ENCODE peak calls at places on chromosomes 2 and 18, in six cellular contexts. O is mesendoderm; C is activated CD4-positive, alpha-beta T cell treated with anti-CD3 and anti-CD28 coated beads for 4 hours; Q is stimulated activated CD8-positive, alpha-beta memory T cell treated with anti-CD3 and anti-CD28 coated beads, Interleukin-4, amount 100 ng/mL, for 48 hours; Y is cardiac septum; K is osteoblast. L is an unnamed sample.
A peak's percentile ranks its signal among the peaks of the same experiment; 100 is the strongest.

GRCh38 chr2:234998404-234999211 is 46.8 kb downstream of the SH3BP4 start:
- DNase-seq in O (no peak), K (peak; percentile 86), C (no peak), Q (no peak), Y (no peak), L (no peak)

GRCh38 chr2:43370705-43371104 is 144.3 kb upstream of the ZFP36L2 start:
- DNase-seq in Y (no peak), C (no peak), Q (no peak), K (no peak), O (no peak), L (no peak)

GRCh38 chr2:72995420-72996151 is 75.9 kb downstream of the SFXN5 start:
- DNase-seq in K (no peak), Q (no peak), O (no peak), Y (no peak), C (no peak), L (no peak)

GRCh38 chr2:66501267-66501666 is 66.3 kb downstream of the MEIS1 start:
- DNase-seq in K (no peak), O (no peak), Q (no peak), C (no peak), Y (no peak), L (no peak)

GRCh38 chr2:37196320-37197195 is at the start of gene CEBPZOS:
- DNase-seq in Q (peak; percentile 95), O (peak; percentile 77), C (peak; percentile 91), Y (peak; percentile 95), K (peak; percentile 93), L (peak; percentile 87)

GRCh38 chr2:84276585-84277255 is 182.4 kb downstream of the SUCLG1 start:
- DNase-seq in C (no peak), O (no peak), Y (no peak), Q (no peak), K (no peak), L (no peak)

GRCh38 chr2:23926289-23926749 is 604 bp downstream of the ATAD2B start:
- DNase-seq in K (peak; percentile 30), Q (no peak), C (peak; percentile 32), O (peak; percentile 65), Y (peak; percentile 77), L (peak; percentile 65)

GRCh38 chr2:132621131-132621875 is 48.7 kb downstream of the LYPD1 start:
- DNase-seq in Q (no peak), Y (no peak), C (no peak), K (no peak), O (no peak), L (no peak)

GRCh38 chr2:88880441-88880953 is 189.0 kb downstream of the RPIA start:
- DNase-seq in C (no peak), K (no peak), O (peak; percentile 63), Y (no peak), Q (peak; percentile 39), L (peak; percentile 80)

GRCh38 chr2:165044505-165045303 is 89.4 kb upstream of the SLC38A11 start:
- DNase-seq in Y (no peak), K (no peak), C (no peak), O (peak; percentile 46), Q (no peak), L (no peak)

GRCh38 chr2:174300114-174300513 is 34.6 kb upstream of the SP9 start:
- DNase-seq in K (no peak), Y (no peak), O (peak; percentile 21), Q (no peak), C (no peak), L (no peak)

GRCh38 chr2:241670333-241671110 is 16.1 kb downstream of the DTYMK start:
- DNase-seq in Y (no peak), K (peak; percentile 84), Q (no peak), O (no peak), C (no peak), L (no peak)

GRCh38 chr18:48997985-48998831 is 47.4 kb upstream of the SMAD7 start:
- DNase-seq in K (peak; percentile 99), Y (no peak), Q (no peak), O (peak; percentile 99), C (no peak), L (peak; percentile 72)

GRCh38 chr2:239308696-239309397 is 92.0 kb downstream of the HDAC4 start:
- DNase-seq in C (no peak), O (no peak), Y (peak; percentile 78), K (peak; percentile 97), Q (peak; percentile 16), L (no peak)

GRCh38 chr2:40101076-40101688 is 322.1 kb upstream of the THUMPD2 start:
- DNase-seq in K (no peak), C (no peak), Y (no peak), O (peak; percentile 10), Q (no peak), L (no peak)

GRCh38 chr2:240889601-240890560 is 6.1 kb downstream of the MAB21L4 start:
- DNase-seq in Y (no peak), K (no peak), O (no peak), Q (no peak), C (no peak), L (no peak)

L was measured in GM23338.